ENCODE peak calls at places on chromosomes 5 and 9, in nine cellular contexts. One of them, this sample, is unnamed.

GRCh38 chr9:20477940-20478620 is 144.2 kb downstream of the MLLT3 start:
- DNase-seq in fibroblast of lung: no peak
- DNase-seq in neural crest cell: no peak
- DNase-seq in GM12865: peak
- DNase-seq in tibial artery: no peak
- DNase-seq in lower lobe of right lung: no peak
- DNase-seq in A673: no peak
- DNase-seq in MCF 10A: peak
- DNase-seq in activated CD8-positive, alpha-beta T cell treated with anti-CD3 and anti-CD28 coated beads for 36 hours: peak
- DNase-seq in this sample: no peak

GRCh38 chr9:70250221-70250620 is 8.6 kb upstream of the SMC5 start:
- DNase-seq in fibroblast of lung: no peak
- DNase-seq in neural crest cell: no peak
- DNase-seq in GM12865: no peak
- DNase-seq in tibial artery: no peak
- DNase-seq in lower lobe of right lung: no peak
- DNase-seq in A673: no peak
- DNase-seq in MCF 10A: no peak
- DNase-seq in activated CD8-positive, alpha-beta T cell treated with anti-CD3 and anti-CD28 coated beads for 36 hours: no peak
- DNase-seq in this sample: no peak

GRCh38 chr5:45639038-45639437 is 57.1 kb downstream of the HCN1 start:
- DNase-seq in fibroblast of lung: no peak
- DNase-seq in neural crest cell: no peak
- DNase-seq in GM12865: no peak
- DNase-seq in tibial artery: no peak
- DNase-seq in lower lobe of right lung: no peak
- DNase-seq in A673: peak
- DNase-seq in MCF 10A: peak
- DNase-seq in activated CD8-positive, alpha-beta T cell treated with anti-CD3 and anti-CD28 coated beads for 36 hours: no peak
- DNase-seq in this sample: no peak

GRCh38 chr5:1172007-1172581 is 29.3 kb upstream of the SLC6A19 start:
- DNase-seq in fibroblast of lung: no peak
- DNase-seq in neural crest cell: no peak
- DNase-seq in GM12865: no peak
- DNase-seq in tibial artery: no peak
- DNase-seq in lower lobe of right lung: peak
- DNase-seq in A673: no peak
- DNase-seq in MCF 10A: no peak
- DNase-seq in activated CD8-positive, alpha-beta T cell treated with anti-CD3 and anti-CD28 coated beads for 36 hours: no peak
- DNase-seq in this sample: no peak

GRCh38 chr5:178199581-178200434 is 4.5 kb upstream of the HNRNPAB start:
- DNase-seq in fibroblast of lung: no peak
- DNase-seq in neural crest cell: no peak
- DNase-seq in GM12865: no peak
- DNase-seq in tibial artery: no peak
- DNase-seq in lower lobe of right lung: no peak
- DNase-seq in A673: no peak
- DNase-seq in MCF 10A: peak
- DNase-seq in activated CD8-positive, alpha-beta T cell treated with anti-CD3 and anti-CD28 coated beads for 36 hours: no peak
- DNase-seq in this sample: no peak

GRCh38 chr5:308672-309271 is 12.7 kb upstream of the AHRR start:
- DNase-seq in fibroblast of lung: peak
- DNase-seq in neural crest cell: no peak
- DNase-seq in GM12865: no peak
- DNase-seq in tibial artery: no peak
- DNase-seq in lower lobe of right lung: no peak
- DNase-seq in A673: peak
- DNase-seq in MCF 10A: peak
- DNase-seq in activated CD8-positive, alpha-beta T cell treated with anti-CD3 and anti-CD28 coated beads for 36 hours: no peak
- DNase-seq in this sample: peak

GRCh38 chr9:95953986-95954385 is 78.5 kb downstream of the ERCC6L2 start:
- DNase-seq in fibroblast of lung: no peak
- DNase-seq in neural crest cell: no peak
- DNase-seq in GM12865: peak
- DNase-seq in tibial artery: no peak
- DNase-seq in lower lobe of right lung: no peak
- DNase-seq in A673: no peak
- DNase-seq in MCF 10A: no peak
- DNase-seq in activated CD8-positive, alpha-beta T cell treated with anti-CD3 and anti-CD28 coated beads for 36 hours: peak
- DNase-seq in this sample: no peak

GRCh38 chr5:98816574-98817222 is 43.2 kb downstream of the RGMB start:
- DNase-seq in fibroblast of lung: peak
- DNase-seq in neural crest cell: no peak
- DNase-seq in GM12865: no peak
- DNase-seq in tibial artery: no peak
- DNase-seq in lower lobe of right lung: peak
- DNase-seq in A673: no peak
- DNase-seq in MCF 10A: peak
- DNase-seq in activated CD8-positive, alpha-beta T cell treated with anti-CD3 and anti-CD28 coated beads for 36 hours: no peak
- DNase-seq in this sample: peak

GRCh38 chr5:108753331-108753730 is 5.6 kb downstream of the FER start:
- DNase-seq in fibroblast of lung: no peak
- DNase-seq in neural crest cell: no peak
- DNase-seq in GM12865: no peak
- DNase-seq in tibial artery: no peak
- DNase-seq in lower lobe of right lung: no peak
- DNase-seq in A673: no peak
- DNase-seq in MCF 10A: peak
- DNase-seq in activated CD8-positive, alpha-beta T cell treated with anti-CD3 and anti-CD28 coated beads for 36 hours: no peak
- DNase-seq in this sample: no peak

GRCh38 chr9:33105939-33106338 is 29.5 kb upstream of the SMU1 start:
- DNase-seq in fibroblast of lung: peak
- DNase-seq in neural crest cell: no peak
- DNase-seq in GM12865: no peak
- DNase-seq in tibial artery: no peak
- DNase-seq in lower lobe of right lung: no peak
- DNase-seq in A673: no peak
- DNase-seq in MCF 10A: no peak
- DNase-seq in activated CD8-positive, alpha-beta T cell treated with anti-CD3 and anti-CD28 coated beads for 36 hours: no peak
- DNase-seq in this sample: no peak

GRCh38 chr9:138057726-138058125 is 180.1 kb downstream of the CACNA1B start:
- DNase-seq in fibroblast of lung: no peak
- DNase-seq in neural crest cell: no peak
- DNase-seq in GM12865: no peak
- DNase-seq in tibial artery: peak
- DNase-seq in lower lobe of right lung: no peak
- DNase-seq in A673: no peak
- DNase-seq in MCF 10A: no peak
- DNase-seq in activated CD8-positive, alpha-beta T cell treated with anti-CD3 and anti-CD28 coated beads for 36 hours: no peak
- DNase-seq in this sample: no peak

GRCh38 chr5:139294372-139295165 is 1.0 kb downstream of the MATR3 start:
- DNase-seq in fibroblast of lung: peak
- DNase-seq in neural crest cell: peak
- DNase-seq in GM12865: peak
- DNase-seq in tibial artery: peak
- DNase-seq in lower lobe of right lung: peak
- DNase-seq in A673: peak
- DNase-seq in MCF 10A: peak
- DNase-seq in activated CD8-positive, alpha-beta T cell treated with anti-CD3 and anti-CD28 coated beads for 36 hours: peak
- DNase-seq in this sample: peak

GRCh38 chr5:40716590-40716989 is 36.9 kb downstream of the PTGER4 start:
- DNase-seq in fibroblast of lung: no peak
- DNase-seq in neural crest cell: no peak
- DNase-seq in GM12865: no peak
- DNase-seq in tibial artery: no peak
- DNase-seq in lower lobe of right lung: no peak
- DNase-seq in A673: no peak
- DNase-seq in MCF 10A: no peak
- DNase-seq in activated CD8-positive, alpha-beta T cell treated with anti-CD3 and anti-CD28 coated beads for 36 hours: no peak
- DNase-seq in this sample: no peak

GRCh38 chr5:40720071-40720470 is 35.7 kb downstream of the TTC33 start:
- DNase-seq in fibroblast of lung: no peak
- DNase-seq in neural crest cell: no peak
- DNase-seq in GM12865: no peak
- DNase-seq in tibial artery: no peak
- DNase-seq in lower lobe of right lung: no peak
- DNase-seq in A673: no peak
- DNase-seq in MCF 10A: no peak
- DNase-seq in activated CD8-positive, alpha-beta T cell treated with anti-CD3 and anti-CD28 coated beads for 36 hours: no peak
- DNase-seq in this sample: no peak

GRCh38 chr5:40717281-40717680 is 37.6 kb downstream of the PTGER4 start:
- DNase-seq in fibroblast of lung: peak
- DNase-seq in neural crest cell: no peak
- DNase-seq in GM12865: no peak
- DNase-seq in tibial artery: no peak
- DNase-seq in lower lobe of right lung: no peak
- DNase-seq in A673: no peak
- DNase-seq in MCF 10A: no peak
- DNase-seq in activated CD8-positive, alpha-beta T cell treated with anti-CD3 and anti-CD28 coated beads for 36 hours: no peak
- DNase-seq in this sample: no peak

DNA sequence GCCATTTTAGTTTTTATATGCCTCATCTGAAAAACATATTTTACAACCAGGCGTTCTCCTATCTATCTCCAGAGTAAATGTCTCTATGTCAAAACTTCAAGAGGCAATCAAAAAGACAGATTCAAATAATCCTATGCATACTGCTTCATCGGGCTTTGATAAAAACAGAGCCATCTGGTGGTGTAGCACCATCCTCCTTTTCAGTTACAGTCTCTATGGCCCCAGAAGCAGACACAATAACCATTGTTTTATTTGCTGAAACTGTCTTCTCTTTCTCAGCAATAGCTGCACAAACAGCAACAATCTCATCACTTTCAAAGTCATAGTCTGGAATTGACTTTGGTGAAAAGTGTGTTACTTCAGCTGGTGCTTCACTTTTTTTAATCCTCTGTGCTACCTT is 36.3 kb downstream of the PTGER4 start:
- DNase-seq in fibroblast of lung: peak
- DNase-seq in neural crest cell: no peak
- DNase-seq in GM12865: no peak
- DNase-seq in tibial artery: no peak
- DNase-seq in lower lobe of right lung: no peak
- DNase-seq in A673: peak
- DNase-seq in MCF 10A: peak
- DNase-seq in activated CD8-positive, alpha-beta T cell treated with anti-CD3 and anti-CD28 coated beads for 36 hours: no peak
- DNase-seq in this sample: no peak
- TF ChIP-seq CTCF in fibroblast of lung: no peak
- TF ChIP-seq CTCF in neural crest cell: no peak
- TF ChIP-seq CTCF in GM12865: no peak
- TF ChIP-seq CTCF in tibial artery: no peak
- TF ChIP-seq CTCF in lower lobe of right lung: no peak
- TF ChIP-seq CTCF in A673: peak
- TF ChIP-seq CTCF in MCF 10A: no peak
- TF ChIP-seq CTCF in activated CD8-positive, alpha-beta T cell treated with anti-CD3 and anti-CD28 coated beads for 36 hours: no peak
- TF ChIP-seq CTCF in this sample: peak

GRCh38 chr5:142654578-142655042 is 31.3 kb downstream of the FGF1 start:
- DNase-seq in fibroblast of lung: no peak
- DNase-seq in neural crest cell: no peak
- DNase-seq in GM12865: no peak
- DNase-seq in tibial artery: no peak
- DNase-seq in lower lobe of right lung: no peak
- DNase-seq in A673: peak
- DNase-seq in MCF 10A: no peak
- DNase-seq in activated CD8-positive, alpha-beta T cell treated with anti-CD3 and anti-CD28 coated beads for 36 hours: no peak
- DNase-seq in this sample: no peak
- TF ChIP-seq CTCF in fibroblast of lung: no peak
- TF ChIP-seq CTCF in neural crest cell: no peak
- TF ChIP-seq CTCF in GM12865: no peak
- TF ChIP-seq CTCF in tibial artery: no peak
- TF ChIP-seq CTCF in lower lobe of right lung: no peak
- TF ChIP-seq CTCF in A673: no peak
- TF ChIP-seq CTCF in MCF 10A: peak
- TF ChIP-seq CTCF in activated CD8-positive, alpha-beta T cell treated with anti-CD3 and anti-CD28 coated beads for 36 hours: no peak
- TF ChIP-seq CTCF in this sample: peak

DNA sequence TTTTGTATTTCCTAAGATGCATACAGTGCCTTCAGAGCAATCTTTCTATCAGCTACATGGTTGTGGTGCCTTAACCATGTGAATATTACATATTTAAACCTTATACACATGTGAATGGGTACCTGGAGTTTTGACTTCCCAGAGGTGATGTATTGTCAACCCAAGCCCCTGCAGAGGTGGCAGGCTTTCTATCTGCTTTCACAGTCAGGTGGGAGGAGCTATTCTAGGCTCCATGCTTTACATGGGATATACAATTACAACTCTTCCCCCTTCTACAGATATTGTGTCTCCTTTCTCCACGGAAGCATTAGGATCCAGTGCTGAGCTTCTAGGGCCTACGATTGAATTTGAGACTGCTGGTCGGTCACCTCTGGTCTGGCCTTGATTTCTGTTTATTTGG is 89.8 kb upstream of the TUT7 start:
- DNase-seq in fibroblast of lung: no peak
- DNase-seq in neural crest cell: no peak
- DNase-seq in GM12865: no peak
- DNase-seq in tibial artery: no peak
- DNase-seq in lower lobe of right lung: no peak
- DNase-seq in A673: no peak
- DNase-seq in MCF 10A: no peak
- DNase-seq in activated CD8-positive, alpha-beta T cell treated with anti-CD3 and anti-CD28 coated beads for 36 hours: no peak
- DNase-seq in this sample: no peak
- TF ChIP-seq CTCF in fibroblast of lung: no peak
- TF ChIP-seq CTCF in neural crest cell: no peak
- TF ChIP-seq CTCF in GM12865: no peak
- TF ChIP-seq CTCF in tibial artery: no peak
- TF ChIP-seq CTCF in lower lobe of right lung: no peak
- TF ChIP-seq CTCF in A673: no peak
- TF ChIP-seq CTCF in MCF 10A: no peak
- TF ChIP-seq CTCF in activated CD8-positive, alpha-beta T cell treated with anti-CD3 and anti-CD28 coated beads for 36 hours: no peak
- TF ChIP-seq CTCF in this sample: no peak

GRCh38 chr9:1702701-1703100 is 312.4 kb upstream of the SMARCA2 start:
- DNase-seq in fibroblast of lung: no peak
- DNase-seq in neural crest cell: no peak
- DNase-seq in GM12865: no peak
- DNase-seq in tibial artery: no peak
- DNase-seq in lower lobe of right lung: no peak
- DNase-seq in A673: no peak
- DNase-seq in MCF 10A: no peak
- DNase-seq in activated CD8-positive, alpha-beta T cell treated with anti-CD3 and anti-CD28 coated beads for 36 hours: no peak
- DNase-seq in this sample: no peak

GRCh38 chr9:1701113-1701512 is 314.0 kb upstream of the SMARCA2 start:
- DNase-seq in fibroblast of lung: no peak
- DNase-seq in neural crest cell: no peak
- DNase-seq in GM12865: peak
- DNase-seq in tibial artery: no peak
- DNase-seq in lower lobe of right lung: no peak
- DNase-seq in A673: no peak
- DNase-seq in MCF 10A: no peak
- DNase-seq in activated CD8-positive, alpha-beta T cell treated with anti-CD3 and anti-CD28 coated beads for 36 hours: no peak
- DNase-seq in this sample: no peak

DNA sequence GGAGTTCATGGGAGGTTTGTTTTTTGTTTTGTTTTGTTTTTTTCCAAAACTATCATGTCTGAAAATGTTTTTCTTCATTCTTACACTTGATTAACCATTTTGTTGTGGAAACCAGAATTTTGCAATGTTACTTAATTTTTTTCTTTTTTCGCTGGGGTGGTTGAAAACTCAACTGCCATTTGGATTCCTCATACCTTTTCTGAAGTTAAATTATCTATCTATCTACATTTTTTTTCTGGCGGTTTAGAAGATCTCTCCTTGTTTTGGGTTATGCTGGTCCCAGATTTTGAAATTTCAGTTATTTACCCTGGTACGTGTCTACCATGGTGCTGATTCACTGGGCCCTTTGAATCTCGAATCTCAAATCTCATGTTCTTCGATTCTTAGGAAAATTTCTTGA is 316.2 kb upstream of the SMARCA2 start:
- DNase-seq in fibroblast of lung: no peak
- DNase-seq in neural crest cell: no peak
- DNase-seq in GM12865: no peak
- DNase-seq in tibial artery: no peak
- DNase-seq in lower lobe of right lung: no peak
- DNase-seq in A673: no peak
- DNase-seq in MCF 10A: no peak
- DNase-seq in activated CD8-positive, alpha-beta T cell treated with anti-CD3 and anti-CD28 coated beads for 36 hours: no peak
- DNase-seq in this sample: no peak
- TF ChIP-seq CTCF in fibroblast of lung: no peak
- TF ChIP-seq CTCF in neural crest cell: no peak
- TF ChIP-seq CTCF in GM12865: no peak
- TF ChIP-seq CTCF in tibial artery: no peak
- TF ChIP-seq CTCF in lower lobe of right lung: no peak
- TF ChIP-seq CTCF in A673: no peak
- TF ChIP-seq CTCF in MCF 10A: no peak
- TF ChIP-seq CTCF in activated CD8-positive, alpha-beta T cell treated with anti-CD3 and anti-CD28 coated beads for 36 hours: no peak
- TF ChIP-seq CTCF in this sample: no peak